ENCODE peak calls at places on chromosomes 5 and 9, in ten cellular contexts. R is amniotic stem cell; V is hypothalamus; C is T-helper 1 cell; S is stimulated activated effector memory CD8-positive, alpha-beta T cell treated with anti-CD3 and anti-CD28 coated beads, Interleukin-12 subunit alpha, Interleukin-12 subunit beta, amount 100 ng/mL, for 72 hours; F is uterus; A is Kasumi-1; Z is A172; K is non-pigmented ciliary epithelial cell; G is NT2/D1. H is an unnamed sample.

GRCh38 chr5:39501403-39501802 is 76.6 kb upstream of the DAB2 start:
- DNase-seq in C (no peak), K (no peak), S (no peak), F (peak), G (no peak), A (no peak), R (peak), Z (peak), V (no peak), H (peak)

GRCh38 chr9:2765250-2765880 is 48.1 kb downstream of the KCNV2 start:
- DNase-seq in S (no peak), F (no peak), A (peak), K (no peak), V (no peak), R (no peak), G (no peak), C (no peak), Z (no peak), H (no peak)

GRCh38 chr5:127519527-127519926 is 2.1 kb downstream of the PRRC1 start:
- DNase-seq in F (no peak), G (no peak), C (no peak), R (no peak), S (no peak), Z (no peak), A (no peak), K (no peak), V (no peak), H (no peak)

GRCh38 chr5:160961030-160961429 is 109.0 kb upstream of the ATP10B start:
- DNase-seq in S (no peak), C (no peak), K (no peak), V (no peak), A (no peak), Z (no peak), R (no peak), F (no peak), G (no peak), H (no peak)

GRCh38 chr9:81053298-81054025 is 635.9 kb downstream of the TLE1 start:
- DNase-seq in S (no peak), Z (no peak), K (no peak), C (no peak), V (no peak), A (no peak), R (no peak), F (no peak), G (no peak), H (no peak)

GRCh38 chr5:134005415-134006118 is 792 bp upstream of the VDAC1 start:
- DNase-seq in C (no peak), Z (no peak), S (no peak), G (no peak), A (no peak), F (peak), R (no peak), K (no peak), V (no peak), H (no peak)

GRCh38 chr5:1444361-1445189 is 665 bp downstream of the SLC6A3 start:
- DNase-seq in K (no peak), A (no peak), V (no peak), F (no peak), Z (no peak), S (no peak), R (no peak), G (no peak), C (no peak), H (no peak)

GRCh38 chr9:137453643-137454081 is 5.5 kb downstream of the NSMF start:
- DNase-seq in Z (no peak), C (peak), V (no peak), R (no peak), F (peak), S (peak), A (peak), K (no peak), G (peak), H (no peak)

GRCh38 chr5:109645591-109646236 is 44.0 kb upstream of the MAN2A1 start:
- DNase-seq in F (no peak), C (no peak), Z (no peak), A (no peak), G (peak), V (peak), K (no peak), R (no peak), S (no peak), H (no peak)

GRCh38 chr5:143860211-143860610 is 48.2 kb downstream of the HMHB1 start:
- DNase-seq in Z (no peak), F (no peak), A (no peak), C (no peak), V (no peak), S (no peak), K (no peak), R (no peak), G (no peak), H (no peak)

GRCh38 chr9:117927354-117927753 is 223.2 kb downstream of the TLR4 start:
- DNase-seq in G (no peak), S (no peak), V (no peak), A (no peak), Z (no peak), R (no peak), C (no peak), K (no peak), F (no peak), H (no peak)

GRCh38 chr5:102511666-102512065 is 12.9 kb upstream of the SLCO6A1 start:
- DNase-seq in G (no peak), S (no peak), Z (peak), V (peak), A (no peak), K (no peak), F (no peak), R (no peak), C (no peak), H (peak)

GRCh38 chr5:9924614-9925013 is 294.5 kb upstream of the TAS2R1 start:
- DNase-seq in K (peak), R (peak), A (peak), S (no peak), C (no peak), V (no peak), Z (peak), G (no peak), F (no peak), H (peak)

GRCh38 chr9:35731415-35732184 is 395 bp downstream of the TLN1 start:
- DNase-seq in Z (no peak), A (peak), C (no peak), R (no peak), S (no peak), V (peak), F (no peak), G (no peak), K (no peak), H (no peak)

GRCh38 chr5:178137991-178138390 is 7.2 kb downstream of the RMND5B start:
- DNase-seq in S (no peak), R (no peak), A (no peak), F (no peak), V (no peak), K (no peak), G (no peak), C (no peak), Z (no peak), H (no peak)

GRCh38 chr5:77560677-77561263 is 68.7 kb upstream of the WDR41 start:
- DNase-seq in K (no peak), S (no peak), G (peak), Z (peak), A (peak), V (peak), C (no peak), R (peak), F (no peak), H (peak)

GRCh38 chr5:131814990-131815389 is 18.2 kb upstream of the FNIP1 start:
- DNase-seq in A (no peak), K (peak), G (peak), S (no peak), R (peak), Z (peak), V (no peak), C (no peak), F (no peak), H (peak)

GRCh38 chr9:3793363-3793762 is 267.6 kb upstream of the RFX3 start:
- DNase-seq in R (no peak), G (no peak), A (no peak), V (no peak), F (no peak), C (no peak), K (no peak), S (no peak), Z (no peak), H (no peak)

GRCh38 chr5:134873494-134873893 is 677 bp upstream of the TXNDC15 start:
- DNase-seq in G (no peak), F (no peak), K (no peak), R (no peak), A (peak), C (no peak), Z (no peak), S (no peak), V (peak), H (no peak)

H was measured in M059J.